ENCODE peak calls at places on chromosomes 12 and 14, in ten cellular contexts. W is astrocyte, B is neuronal stem cell, A is mammary epithelial cell, R is endodermal cell, K is fibroblast of lung, I is adipocyte, H is SK-N-MC, F is mesendoderm, S is GM12878. Q is an unnamed sample.

GRCh38 chr12:20426956-20427355 is 58.6 kb downstream of the PDE3A start:
- DNase-seq in I (no peak), F (no peak), A (no peak), B (no peak), W (no peak), H (no peak), R (no peak), S (no peak), K (no peak), Q (no peak)

GRCh38 chr14:57712101-57712500 is 153.8 kb downstream of the SLC35F4 start:
- DNase-seq in I (no peak), S (no peak), R (no peak), W (no peak), F (peak), A (no peak), H (no peak), K (no peak), B (no peak), Q (no peak)

GRCh38 chr12:55637467-55637866 is 775 bp downstream of the OR10P1 start:
- DNase-seq in B (no peak), H (no peak), K (no peak), I (no peak), W (no peak), R (peak), F (no peak), S (no peak), A (no peak), Q (no peak)

GRCh38 chr14:65237023-65237814 is 134.9 kb upstream of the MAX start:
- DNase-seq in W (peak), H (no peak), I (peak), B (no peak), A (no peak), F (no peak), R (no peak), S (no peak), K (peak), Q (no peak)

GRCh38 chr12:12983420-12984035 is 16.5 kb downstream of the HEBP1 start:
- DNase-seq in S (no peak), B (no peak), R (no peak), H (no peak), W (peak), F (peak), K (peak), A (peak), I (peak), Q (peak)

GRCh38 chr12:109949089-109949488 is 47.1 kb downstream of the GIT2 start:
- DNase-seq in I (peak), W (peak), H (no peak), K (peak), F (no peak), R (no peak), A (no peak), S (no peak), B (no peak), Q (no peak)

GRCh38 chr12:75784591-75784990 is 247.0 kb downstream of the PHLDA1 start:
- DNase-seq in I (peak), W (no peak), H (no peak), A (peak), K (no peak), B (no peak), S (no peak), F (no peak), R (no peak), Q (peak)

GRCh38 chr12:121793836-121794531 is 496 bp upstream of the RHOF start:
- DNase-seq in F (peak), A (peak), K (peak), S (peak), I (peak), R (peak), B (peak), H (no peak), W (peak), Q (peak)

GRCh38 chr12:108046135-108046534 is 83.0 kb upstream of the WSCD2 start:
- DNase-seq in R (no peak), B (no peak), W (no peak), K (no peak), A (no peak), H (no peak), S (no peak), F (peak), I (no peak), Q (no peak)

GRCh38 chr12:91574391-91574790 is 391.8 kb upstream of the DCN start:
- DNase-seq in I (peak), F (no peak), A (no peak), W (peak), H (no peak), R (no peak), K (no peak), S (no peak), B (no peak), Q (no peak)
- H3K9ac ChIP-seq in I (peak), F (no peak), A (no peak), W (no peak), H (no peak), R (no peak), K (no peak), S (no peak), B (no peak), Q (no peak)

GRCh38 chr14:62206456-62206855 is 444.2 kb downstream of the SNAPC1 start:
- DNase-seq in H (no peak), I (peak), K (peak), B (no peak), A (peak), R (no peak), F (no peak), W (no peak), S (no peak), Q (peak)

GRCh38 chr14:62213516-62213915 is 451.3 kb downstream of the SNAPC1 start:
- DNase-seq in H (no peak), B (no peak), W (peak), A (peak), F (no peak), K (peak), R (no peak), S (no peak), I (no peak), Q (peak)

DNA sequence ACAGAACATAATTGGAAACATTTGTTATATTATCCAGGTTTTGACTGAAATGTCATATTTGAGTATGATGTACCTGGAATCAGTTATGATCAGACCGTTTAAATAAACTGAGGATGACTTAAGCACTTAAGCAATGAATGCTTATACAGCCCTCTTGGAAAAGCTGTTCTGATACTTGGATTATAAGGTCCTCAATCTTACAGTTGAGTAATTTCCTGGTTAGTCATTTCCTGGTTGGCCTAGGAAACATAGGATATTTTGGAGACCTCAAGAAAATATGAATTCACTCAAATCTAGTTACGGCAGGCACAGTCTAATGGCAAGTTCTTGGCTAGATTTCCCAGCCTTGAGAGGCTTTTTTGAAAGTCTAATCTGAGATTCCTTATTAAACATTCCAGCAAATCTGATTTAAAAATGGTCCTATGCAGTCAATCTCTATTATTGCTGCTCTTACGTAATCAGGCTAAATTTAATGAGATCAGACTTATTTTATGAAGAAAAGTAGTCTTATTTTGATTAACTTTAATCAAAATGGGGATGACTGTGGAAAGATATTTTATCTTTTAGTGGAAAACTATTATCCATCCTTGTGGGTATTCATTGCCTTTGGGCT is 447.2 kb downstream of the SNAPC1 start:
- DNase-seq in F (no peak), H (peak), K (peak), W (peak), R (no peak), S (no peak), A (peak), I (peak), B (no peak), Q (peak)
- H3K9ac ChIP-seq in F (no peak), H (no peak), K (no peak), W (no peak), R (no peak), S (no peak), A (no peak), I (no peak), B (no peak), Q (no peak)

GRCh38 chr12:6722863-6723262 is 983 bp upstream of the COPS7A start:
- DNase-seq in W (no peak), A (no peak), S (no peak), F (no peak), R (no peak), I (no peak), K (no peak), H (no peak), B (no peak), Q (no peak)
- H3K9ac ChIP-seq in W (no peak), A (no peak), S (no peak), F (no peak), R (no peak), I (no peak), K (no peak), H (peak), B (no peak), Q (peak)

GRCh38 chr12:58358369-58358768 is 417.0 kb downstream of the ATP23 start:
- DNase-seq in I (peak), S (no peak), A (no peak), H (no peak), B (no peak), W (no peak), K (no peak), R (no peak), F (no peak), Q (no peak)
- H3K9ac ChIP-seq in I (peak), S (no peak), A (no peak), H (no peak), B (no peak), W (no peak), K (no peak), R (no peak), F (no peak), Q (no peak)

GRCh38 chr12:112239020-112239419 is 113.7 kb downstream of the TRAFD1 start:
- DNase-seq in B (no peak), I (no peak), K (no peak), W (no peak), R (no peak), F (no peak), A (no peak), H (no peak), S (no peak), Q (no peak)
- H3K9ac ChIP-seq in B (no peak), I (no peak), K (no peak), W (no peak), R (no peak), F (no peak), A (no peak), H (no peak), S (no peak), Q (no peak)

GRCh38 chr12:87304406-87304805 is 724.8 kb downstream of the C12orf50 start:
- DNase-seq in B (no peak), H (no peak), A (no peak), W (no peak), R (no peak), S (no peak), K (no peak), F (no peak), I (no peak), Q (no peak)
- H3K9ac ChIP-seq in B (no peak), H (no peak), A (no peak), W (no peak), R (no peak), S (no peak), K (no peak), F (no peak), I (no peak), Q (no peak)

GRCh38 chr12:70604662-70605061 is 32.6 kb downstream of the PTPRB start:
- DNase-seq in I (no peak), W (no peak), K (no peak), R (no peak), B (no peak), F (no peak), A (no peak), H (no peak), S (no peak), Q (no peak)
- H3K9ac ChIP-seq in I (no peak), W (no peak), K (no peak), R (no peak), B (no peak), F (no peak), A (no peak), H (no peak), S (no peak), Q (no peak)

GRCh38 chr12:26010293-26010821 is 51.9 kb downstream of the RASSF8 start:
- DNase-seq in F (no peak), I (no peak), W (peak), R (no peak), S (no peak), B (no peak), K (no peak), H (no peak), A (peak), Q (peak)
- H3K9ac ChIP-seq in F (no peak), I (peak), W (peak), R (no peak), S (no peak), B (no peak), K (no peak), H (no peak), A (no peak), Q (no peak)

Q was measured in PC-3.